ENCODE peak calls at places on chromosomes 11 and 22, in six cellular contexts. One of them, this sample, is unnamed.

GRCh38 chr11:75387742-75388294 is 11.5 kb upstream of the RPS3 start:
- DNase-seq in AG09309: no peak
- DNase-seq in CD14-positive monocyte: no peak
- DNase-seq in T-helper 9 cell: no peak
- DNase-seq in neural crest cell: no peak
- DNase-seq in anterior cingulate cortex: no peak
- DNase-seq in this sample: no peak

GRCh38 chr11:84234462-84235202 is 948.5 kb upstream of the CCDC90B start:
- DNase-seq in AG09309: no peak
- DNase-seq in CD14-positive monocyte: no peak
- DNase-seq in T-helper 9 cell: no peak
- DNase-seq in neural crest cell: no peak
- DNase-seq in anterior cingulate cortex: no peak
- DNase-seq in this sample: no peak

GRCh38 chr11:111730871-111731591 is 35.2 kb downstream of the PPP2R1B start:
- DNase-seq in AG09309: no peak
- DNase-seq in CD14-positive monocyte: no peak
- DNase-seq in T-helper 9 cell: no peak
- DNase-seq in neural crest cell: no peak
- DNase-seq in anterior cingulate cortex: no peak
- DNase-seq in this sample: peak

GRCh38 chr11:15278129-15278528 is 163.4 kb downstream of the INSC start:
- DNase-seq in AG09309: no peak
- DNase-seq in CD14-positive monocyte: no peak
- DNase-seq in T-helper 9 cell: no peak
- DNase-seq in neural crest cell: no peak
- DNase-seq in anterior cingulate cortex: no peak
- DNase-seq in this sample: no peak

GRCh38 chr22:47344414-47344813 is 582.0 kb downstream of the TBC1D22A start:
- DNase-seq in AG09309: no peak
- DNase-seq in CD14-positive monocyte: no peak
- DNase-seq in T-helper 9 cell: no peak
- DNase-seq in neural crest cell: no peak
- DNase-seq in anterior cingulate cortex: no peak
- DNase-seq in this sample: no peak

GRCh38 chr11:62124186-62125113 is 639 bp downstream of the INCENP start:
- DNase-seq in AG09309: no peak
- DNase-seq in CD14-positive monocyte: no peak
- DNase-seq in T-helper 9 cell: no peak
- DNase-seq in neural crest cell: peak
- DNase-seq in anterior cingulate cortex: no peak
- DNase-seq in this sample: peak

GRCh38 chr11:114172871-114173444 is 113.4 kb downstream of the ZBTB16 start:
- DNase-seq in AG09309: no peak
- DNase-seq in CD14-positive monocyte: no peak
- DNase-seq in T-helper 9 cell: no peak
- DNase-seq in neural crest cell: no peak
- DNase-seq in anterior cingulate cortex: no peak
- DNase-seq in this sample: no peak

GRCh38 chr22:33896801-33897620 is 23.3 kb downstream of the LARGE1 start:
- DNase-seq in AG09309: no peak
- DNase-seq in CD14-positive monocyte: no peak
- DNase-seq in T-helper 9 cell: no peak
- DNase-seq in neural crest cell: no peak
- DNase-seq in anterior cingulate cortex: no peak
- DNase-seq in this sample: peak

GRCh38 chr22:43326342-43326825 is 16.8 kb downstream of the SCUBE1 start:
- DNase-seq in AG09309: no peak
- DNase-seq in CD14-positive monocyte: no peak
- DNase-seq in T-helper 9 cell: no peak
- DNase-seq in neural crest cell: no peak
- DNase-seq in anterior cingulate cortex: no peak
- DNase-seq in this sample: no peak

GRCh38 chr22:21633481-21633880 is 921 bp downstream of the CCDC116 start:
- DNase-seq in AG09309: no peak
- DNase-seq in CD14-positive monocyte: no peak
- DNase-seq in T-helper 9 cell: no peak
- DNase-seq in neural crest cell: no peak
- DNase-seq in anterior cingulate cortex: no peak
- DNase-seq in this sample: no peak

GRCh38 chr22:43408009-43408408 is 3.8 kb upstream of the MPPED1 start:
- DNase-seq in AG09309: no peak
- DNase-seq in CD14-positive monocyte: no peak
- DNase-seq in T-helper 9 cell: no peak
- DNase-seq in neural crest cell: no peak
- DNase-seq in anterior cingulate cortex: no peak
- DNase-seq in this sample: no peak

GRCh38 chr11:64638017-64638664 is 47.1 kb downstream of the SLC22A12 start:
- DNase-seq in AG09309: no peak
- DNase-seq in CD14-positive monocyte: no peak
- DNase-seq in T-helper 9 cell: no peak
- DNase-seq in neural crest cell: peak
- DNase-seq in anterior cingulate cortex: no peak
- DNase-seq in this sample: no peak

GRCh38 chr22:19586922-19587684 is 62.9 kb upstream of the CLDN5 start:
- DNase-seq in AG09309: no peak
- DNase-seq in CD14-positive monocyte: no peak
- DNase-seq in T-helper 9 cell: no peak
- DNase-seq in neural crest cell: no peak
- DNase-seq in anterior cingulate cortex: no peak
- DNase-seq in this sample: no peak

GRCh38 chr22:37626144-37626543 is 13.3 kb upstream of the SH3BP1 start:
- DNase-seq in AG09309: no peak
- DNase-seq in CD14-positive monocyte: no peak
- DNase-seq in T-helper 9 cell: no peak
- DNase-seq in neural crest cell: no peak
- DNase-seq in anterior cingulate cortex: no peak
- DNase-seq in this sample: no peak

GRCh38 chr11:132427611-132428010 is 1057.2 kb downstream of the NTM start:
- DNase-seq in AG09309: no peak
- DNase-seq in CD14-positive monocyte: no peak
- DNase-seq in T-helper 9 cell: no peak
- DNase-seq in neural crest cell: no peak
- DNase-seq in anterior cingulate cortex: no peak
- DNase-seq in this sample: no peak

GRCh38 chr11:86245369-86246292 is 1.1 kb downstream of the EED start:
- DNase-seq in AG09309: no peak
- DNase-seq in CD14-positive monocyte: no peak
- DNase-seq in T-helper 9 cell: peak
- DNase-seq in neural crest cell: peak
- DNase-seq in anterior cingulate cortex: no peak
- DNase-seq in this sample: no peak

GRCh38 chr11:60274462-60274861 is 6.0 kb upstream of the MS4A4A start:
- DNase-seq in AG09309: no peak
- DNase-seq in CD14-positive monocyte: no peak
- DNase-seq in T-helper 9 cell: no peak
- DNase-seq in neural crest cell: no peak
- DNase-seq in anterior cingulate cortex: no peak
- DNase-seq in this sample: no peak

GRCh38 chr11:31325162-31325561 is 44.4 kb downstream of the DCDC1 start:
- DNase-seq in AG09309: peak
- DNase-seq in CD14-positive monocyte: no peak
- DNase-seq in T-helper 9 cell: no peak
- DNase-seq in neural crest cell: no peak
- DNase-seq in anterior cingulate cortex: no peak
- DNase-seq in this sample: no peak

GRCh38 chr22:49011379-49011768 is 816.3 kb downstream of the BRD1 start:
- DNase-seq in AG09309: no peak
- DNase-seq in CD14-positive monocyte: no peak
- DNase-seq in T-helper 9 cell: no peak
- DNase-seq in neural crest cell: no peak
- DNase-seq in anterior cingulate cortex: no peak
- DNase-seq in this sample: no peak

GRCh38 chr11:27076121-27076589 is 35.5 kb downstream of the BBOX1 start:
- DNase-seq in AG09309: peak
- DNase-seq in CD14-positive monocyte: no peak
- DNase-seq in T-helper 9 cell: no peak
- DNase-seq in neural crest cell: no peak
- DNase-seq in anterior cingulate cortex: no peak
- DNase-seq in this sample: no peak

GRCh38 chr11:33197915-33198727 is 36.8 kb upstream of the CSTF3 start:
- DNase-seq in AG09309: no peak
- DNase-seq in CD14-positive monocyte: peak
- DNase-seq in T-helper 9 cell: no peak
- DNase-seq in neural crest cell: no peak
- DNase-seq in anterior cingulate cortex: no peak
- DNase-seq in this sample: no peak

GRCh38 chr11:69801513-69802335 is 17.5 kb downstream of the FGF3 start:
- DNase-seq in AG09309: no peak
- DNase-seq in CD14-positive monocyte: no peak
- DNase-seq in T-helper 9 cell: peak
- DNase-seq in neural crest cell: peak
- DNase-seq in anterior cingulate cortex: no peak
- DNase-seq in this sample: peak

GRCh38 chr22:49281467-49282340 is 546.0 kb downstream of the BRD1 start:
- DNase-seq in AG09309: no peak
- DNase-seq in CD14-positive monocyte: peak
- DNase-seq in T-helper 9 cell: no peak
- DNase-seq in neural crest cell: no peak
- DNase-seq in anterior cingulate cortex: no peak
- DNase-seq in this sample: no peak

GRCh38 chr11:112320668-112321067 is 60.0 kb upstream of the PLET1 start:
- DNase-seq in AG09309: no peak
- DNase-seq in CD14-positive monocyte: no peak
- DNase-seq in T-helper 9 cell: no peak
- DNase-seq in neural crest cell: no peak
- DNase-seq in anterior cingulate cortex: no peak
- DNase-seq in this sample: no peak

GRCh38 chr22:50008151-50009040 is 4.2 kb downstream of the IL17REL start:
- DNase-seq in AG09309: no peak
- DNase-seq in CD14-positive monocyte: no peak
- DNase-seq in T-helper 9 cell: no peak
- DNase-seq in neural crest cell: no peak
- DNase-seq in anterior cingulate cortex: no peak
- DNase-seq in this sample: no peak

GRCh38 chr11:122796128-122796717 is 42.1 kb upstream of the CRTAM start:
- DNase-seq in AG09309: no peak
- DNase-seq in CD14-positive monocyte: no peak
- DNase-seq in T-helper 9 cell: peak
- DNase-seq in neural crest cell: peak
- DNase-seq in anterior cingulate cortex: no peak
- DNase-seq in this sample: peak

GRCh38 chr11:1814691-1815090 is 20.1 kb upstream of the SYT8 start:
- DNase-seq in AG09309: no peak
- DNase-seq in CD14-positive monocyte: no peak
- DNase-seq in T-helper 9 cell: no peak
- DNase-seq in neural crest cell: no peak
- DNase-seq in anterior cingulate cortex: no peak
- DNase-seq in this sample: no peak

GRCh38 chr11:132205006-132205405 is 834.6 kb downstream of the NTM start:
- DNase-seq in AG09309: no peak
- DNase-seq in CD14-positive monocyte: no peak
- DNase-seq in T-helper 9 cell: no peak
- DNase-seq in neural crest cell: no peak
- DNase-seq in anterior cingulate cortex: no peak
- DNase-seq in this sample: no peak